ENCODE peak calls at places on chromosomes 12 and 14, in eight cellular contexts. M, B, R, Y, J, G, E and C are unnamed samples.

GRCh38 chr12:57896139-57896436 is 45.3 kb upstream of the ATP23 start:
- DNase-seq in G (peak), E (no peak), Y (no peak), M (peak), R (no peak), B (no peak), J (no peak), C (no peak)

GRCh38 chr12:128914908-128915563 is 61.8 kb downstream of the GLT1D1 start:
- DNase-seq in B (no peak), Y (no peak), G (no peak), M (no peak), J (no peak), E (no peak), R (no peak), C (no peak)

GRCh38 chr14:99677231-99677891 is 6.7 kb upstream of the CYP46A1 start:
- DNase-seq in Y (no peak), J (peak), G (peak), B (no peak), M (no peak), E (no peak), R (no peak), C (no peak)

GRCh38 chr12:106831699-106832098 is 57.2 kb downstream of the RIC8B start:
- DNase-seq in B (no peak), E (no peak), Y (no peak), R (no peak), M (no peak), G (no peak), J (no peak), C (no peak)

GRCh38 chr12:130934753-130935152 is 19.0 kb upstream of the ADGRD1 start:
- DNase-seq in M (no peak), R (no peak), G (no peak), B (no peak), Y (no peak), J (no peak), E (no peak), C (no peak)

GRCh38 chr12:67582238-67582834 is 66.2 kb upstream of the DYRK2 start:
- DNase-seq in G (no peak), Y (no peak), R (no peak), M (no peak), B (no peak), E (no peak), J (no peak), C (no peak)

GRCh38 chr14:42550282-42550681 is 943.6 kb downstream of the LRFN5 start:
- DNase-seq in E (no peak), Y (no peak), J (no peak), G (no peak), B (no peak), M (no peak), R (no peak), C (no peak)

GRCh38 chr14:84579292-84579691 is 950.7 kb upstream of the FLRT2 start:
- DNase-seq in R (no peak), G (no peak), B (no peak), J (no peak), Y (no peak), E (no peak), M (no peak), C (no peak)

GRCh38 chr12:62933220-62933870 is 1.6 kb downstream of the PPM1H start:
- DNase-seq in G (no peak), R (peak), J (no peak), E (peak), M (peak), Y (peak), B (no peak), C (peak)

GRCh38 chr14:82091097-82091496 is 557.4 kb upstream of the SEL1L start:
- DNase-seq in J (no peak), E (no peak), Y (no peak), B (no peak), M (no peak), G (no peak), R (no peak), C (no peak)

GRCh38 chr14:53491256-53491905 is 338.3 kb upstream of the DDHD1 start:
- DNase-seq in J (no peak), R (no peak), Y (no peak), G (peak), M (no peak), B (no peak), E (no peak), C (no peak)

GRCh38 chr14:21026251-21026987 is 1.6 kb upstream of the NDRG2 start:
- DNase-seq in G (no peak), J (no peak), M (no peak), E (no peak), R (no peak), Y (no peak), B (no peak), C (peak)

GRCh38 chr14:65927871-65928270 is 515.3 kb downstream of the FUT8 start:
- DNase-seq in M (no peak), G (no peak), J (no peak), E (no peak), R (no peak), B (no peak), Y (no peak), C (no peak)

GRCh38 chr14:72518809-72519377 is 375.0 kb downstream of the DPF3 start:
- DNase-seq in G (no peak), Y (no peak), J (no peak), R (no peak), M (no peak), B (no peak), E (no peak), C (no peak)

GRCh38 chr14:30607156-30607780 is 14.9 kb upstream of the SCFD1 start:
- DNase-seq in E (no peak), M (no peak), J (no peak), Y (no peak), R (no peak), B (no peak), G (peak), C (no peak)

GRCh38 chr14:27040552-27040951 is 442.7 kb upstream of the NOVA1 start:
- DNase-seq in J (no peak), G (no peak), E (no peak), Y (no peak), B (no peak), M (no peak), R (no peak), C (no peak)

GRCh38 chr14:32669416-32669815 is 269.3 kb upstream of the NPAS3 start:
- DNase-seq in R (no peak), Y (no peak), M (no peak), J (no peak), B (no peak), G (no peak), E (no peak), C (no peak)

GRCh38 chr14:104682107-104682593 is 7.3 kb upstream of the INF2 start:
- DNase-seq in J (no peak), E (peak), B (no peak), M (no peak), G (no peak), Y (no peak), R (no peak), C (no peak)

GRCh38 chr12:119868992-119869391 is 8.1 kb downstream of the CIT start:
- DNase-seq in J (no peak), B (no peak), Y (no peak), G (peak), R (no peak), E (no peak), M (no peak), C (no peak)

GRCh38 chr14:29687071-29687765 is 240.4 kb downstream of the PRKD1 start:
- DNase-seq in G (no peak), M (no peak), B (no peak), J (no peak), E (no peak), Y (no peak), R (no peak), C (no peak)

GRCh38 chr14:85934123-85934885 is 404.4 kb downstream of the FLRT2 start:
- DNase-seq in Y (peak), B (no peak), E (peak), G (peak), M (peak), J (no peak), R (no peak), C (no peak)

GRCh38 chr14:75520852-75521251 is 1.4 kb upstream of the BATF start:
- DNase-seq in E (no peak), R (no peak), Y (no peak), G (no peak), B (no peak), J (no peak), M (no peak), C (no peak)

GRCh38 chr14:102314242-102315011 is 5.1 kb upstream of the ZNF839 start:
- DNase-seq in B (peak), G (peak), J (peak), Y (peak), R (peak), M (peak), E (peak), C (peak)

GRCh38 chr14:29528889-29529288 is 398.8 kb downstream of the PRKD1 start:
- DNase-seq in J (no peak), E (no peak), R (no peak), B (no peak), M (no peak), G (peak), Y (no peak), C (no peak)

GRCh38 chr14:74552623-74553022 is 59.1 kb downstream of the ISCA2 start:
- DNase-seq in M (peak), R (no peak), Y (peak), B (no peak), E (no peak), G (peak), J (peak), C (peak)

GRCh38 chr12:121452356-121453021 is 52.6 kb downstream of the RNF34 start:
- DNase-seq in R (no peak), E (no peak), G (peak), Y (no peak), B (no peak), J (no peak), M (no peak), C (no peak)

GRCh38 chr12:130639759-130640158 is 76.3 kb downstream of the RIMBP2 start:
- DNase-seq in R (no peak), J (no peak), G (no peak), B (no peak), M (no peak), Y (no peak), E (no peak), C (no peak)

GRCh38 chr12:50765325-50765911 is 1.5 kb downstream of the ATF1 start:
- DNase-seq in E (peak), R (peak), B (no peak), Y (no peak), J (no peak), M (peak), G (peak), C (peak)

GRCh38 chr14:29197557-29197956 is 431.0 kb downstream of the FOXG1 start:
- DNase-seq in G (no peak), B (no peak), E (no peak), Y (no peak), M (no peak), R (no peak), J (no peak), C (no peak)

GRCh38 chr14:63764103-63764502 is 36.2 kb upstream of the SGPP1 start:
- DNase-seq in R (no peak), G (no peak), E (no peak), J (no peak), B (no peak), M (no peak), Y (no peak), C (no peak)

GRCh38 chr14:100470523-100470897 is 116.7 kb downstream of the BEGAIN start:
- DNase-seq in R (no peak), M (no peak), J (no peak), E (no peak), G (no peak), B (no peak), Y (no peak), C (no peak)

GRCh38 chr12:93536766-93537515 is 35.5 kb upstream of the SOCS2 start:
- DNase-seq in E (no peak), R (no peak), J (no peak), G (peak), M (peak), B (no peak), Y (no peak), C (no peak)

GRCh38 chr14:40467969-40468368 is 1035.7 kb upstream of the FBXO33 start:
- DNase-seq in B (no peak), M (no peak), Y (no peak), R (no peak), G (no peak), E (no peak), J (no peak), C (no peak)

GRCh38 chr14:21965042-21965441 is 291.4 kb upstream of the OR4E1 start:
- DNase-seq in M (no peak), G (no peak), R (no peak), E (no peak), Y (no peak), J (no peak), B (no peak), C (no peak)

GRCh38 chr14:24783791-24784190 is 149.8 kb upstream of the GZMB start:
- DNase-seq in G (no peak), Y (no peak), R (no peak), J (no peak), E (no peak), M (no peak), B (no peak), C (no peak)

GRCh38 chr12:18864900-18865561 is 127.1 kb downstream of the CAPZA3 start:
- DNase-seq in J (no peak), R (no peak), M (no peak), Y (no peak), B (no peak), E (no peak), G (peak), C (no peak)

GRCh38 chr12:101806280-101806679 is 24.5 kb downstream of the GNPTAB start:
- DNase-seq in Y (no peak), B (no peak), M (no peak), E (no peak), G (no peak), R (no peak), J (no peak), C (no peak)

GRCh38 chr12:101804409-101804808 is 26.4 kb downstream of the GNPTAB start:
- DNase-seq in G (no peak), E (no peak), B (no peak), J (no peak), Y (no peak), R (no peak), M (no peak), C (no peak)

GRCh38 chr12:101802486-101802885 is 28.3 kb downstream of the GNPTAB start:
- DNase-seq in E (no peak), J (no peak), R (no peak), Y (no peak), M (no peak), B (no peak), G (no peak), C (no peak)

GRCh38 chr12:101799774-101800173 is 31.0 kb downstream of the GNPTAB start:
- DNase-seq in E (no peak), Y (no peak), B (no peak), R (no peak), J (no peak), M (no peak), G (no peak), C (no peak)

GRCh38 chr12:101803978-101804377 is 26.8 kb downstream of the GNPTAB start:
- DNase-seq in J (no peak), M (no peak), Y (no peak), B (no peak), G (no peak), E (no peak), R (no peak), C (no peak)
- H3K27ac ChIP-seq in J (no peak), M (no peak), Y (no peak), B (no peak), G (no peak), E (no peak), R (no peak), C (no peak)

GRCh38 chr14:23130875-23131274 is 11.8 kb upstream of the CEBPE start:
- DNase-seq in B (no peak), J (no peak), Y (no peak), M (no peak), E (no peak), G (no peak), R (no peak), C (no peak)
- H3K27ac ChIP-seq in B (no peak), J (no peak), Y (no peak), M (no peak), E (no peak), G (no peak), R (no peak), C (peak)

GRCh38 chr14:23609001-23609400 is 27.2 kb upstream of the DHRS2 start:
- DNase-seq in M (no peak), J (no peak), E (no peak), R (no peak), B (no peak), Y (no peak), G (no peak), C (no peak)

GRCh38 chr14:23608454-23608853 is 27.7 kb upstream of the DHRS2 start:
- DNase-seq in Y (peak), B (no peak), R (peak), G (no peak), E (no peak), M (peak), J (no peak), C (no peak)

GRCh38 chr14:23602181-23603095 is 23.8 kb upstream of the JPH4 start:
- DNase-seq in G (no peak), Y (no peak), J (no peak), M (no peak), R (no peak), B (no peak), E (no peak), C (no peak)

GRCh38 chr14:23604675-23605170 is 26.1 kb upstream of the JPH4 start:
- DNase-seq in R (no peak), M (no peak), G (no peak), E (no peak), B (no peak), J (no peak), Y (no peak), C (no peak)

GRCh38 chr14:23605931-23606585 is 27.5 kb upstream of the JPH4 start:
- DNase-seq in J (no peak), B (no peak), G (peak), E (no peak), Y (no peak), M (no peak), R (no peak), C (no peak)
- H3K27ac ChIP-seq in J (no peak), B (no peak), G (no peak), E (no peak), Y (no peak), M (no peak), R (no peak), C (peak)

DNA sequence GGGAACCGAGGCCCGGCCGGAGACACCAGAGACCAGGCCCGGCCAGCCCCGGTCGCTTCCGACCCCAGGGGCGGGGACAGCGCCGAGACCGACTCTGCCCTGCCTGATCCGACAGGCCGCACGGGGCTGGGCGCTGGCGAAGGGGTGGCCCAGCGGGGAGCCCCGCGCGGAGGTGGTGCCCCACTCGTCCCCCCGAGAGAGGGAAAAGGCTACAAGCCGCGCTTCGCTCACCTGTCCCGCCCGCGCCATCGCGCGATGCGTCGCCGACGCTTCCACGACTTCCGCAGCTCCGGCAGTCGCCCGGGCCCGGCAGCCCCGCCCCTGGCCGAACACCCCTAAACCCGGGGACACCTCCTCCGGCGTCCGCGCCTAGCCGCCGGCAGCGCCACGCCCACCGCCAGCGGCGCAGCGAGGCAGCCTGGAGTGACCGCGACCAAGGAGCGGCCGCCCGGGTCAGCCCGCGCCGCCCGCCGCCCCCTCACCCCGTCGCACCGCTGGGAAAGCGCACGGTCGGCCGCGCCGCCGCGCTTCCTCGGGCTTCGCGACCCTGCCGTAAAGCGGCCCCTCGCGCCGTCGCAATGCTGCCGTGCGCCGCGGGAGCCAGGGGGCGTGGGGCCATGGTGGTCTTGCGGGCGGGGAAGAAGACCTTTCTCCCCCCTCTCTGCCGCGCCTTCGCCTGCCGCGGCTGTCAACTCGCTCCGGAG is at the start of the genes BAG5 and COA8:
- DNase-seq in G (peak), J (peak), B (peak), E (peak), Y (peak), M (peak), R (peak), C (peak)
- H3K27ac ChIP-seq in G (peak), J (peak), B (peak), E (peak), Y (peak), M (peak), R (peak), C (peak)

DNA sequence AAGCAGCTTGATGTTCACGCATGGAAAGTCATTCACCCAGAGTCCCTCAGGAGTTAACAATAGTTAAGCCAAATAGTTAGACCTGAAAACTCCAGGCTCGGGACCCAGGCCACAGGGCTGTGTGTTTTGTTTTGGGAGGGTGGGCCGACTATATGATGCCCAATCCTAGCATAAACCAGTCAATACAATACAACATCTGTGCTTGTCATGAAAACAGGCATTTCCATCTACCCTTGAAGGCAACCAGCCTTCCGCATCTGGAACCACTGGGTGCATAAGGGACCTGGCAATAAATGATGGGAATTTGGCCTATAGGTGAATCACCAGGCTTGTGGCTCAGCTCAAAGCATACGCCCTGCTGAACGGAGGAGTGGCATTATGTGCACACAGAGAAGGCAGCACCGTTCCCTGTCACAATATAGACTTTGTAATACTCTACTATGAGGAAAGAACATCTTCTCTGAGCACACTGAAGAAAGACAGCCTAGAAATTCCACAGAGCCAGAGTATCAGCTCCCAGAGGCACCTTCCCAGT is 91.0 kb upstream of the FOXN3 start:
- DNase-seq in E (no peak), M (no peak), G (peak), B (peak), R (no peak), J (no peak), Y (no peak), C (no peak)
- H3K27ac ChIP-seq in E (peak), M (no peak), G (no peak), B (no peak), R (no peak), J (no peak), Y (no peak), C (no peak)

GRCh38 chr12:132224484-132224883 is 80.2 kb downstream of the NOC4L start:
- DNase-seq in R (no peak), E (no peak), Y (no peak), G (no peak), B (no peak), J (no peak), M (no peak), C (no peak)

GRCh38 chr12:132219323-132219722 is 75.1 kb downstream of the NOC4L start:
- DNase-seq in G (no peak), J (no peak), Y (no peak), M (no peak), E (no peak), R (no peak), B (no peak), C (no peak)

GRCh38 chr12:132222808-132223173 is 78.5 kb downstream of the NOC4L start:
- DNase-seq in G (no peak), Y (no peak), M (no peak), R (no peak), B (no peak), E (no peak), J (no peak), C (no peak)

GRCh38 chr12:132225214-132225613 is 81.0 kb downstream of the NOC4L start:
- DNase-seq in B (no peak), M (no peak), Y (no peak), R (no peak), G (no peak), J (no peak), E (no peak), C (no peak)

DNA sequence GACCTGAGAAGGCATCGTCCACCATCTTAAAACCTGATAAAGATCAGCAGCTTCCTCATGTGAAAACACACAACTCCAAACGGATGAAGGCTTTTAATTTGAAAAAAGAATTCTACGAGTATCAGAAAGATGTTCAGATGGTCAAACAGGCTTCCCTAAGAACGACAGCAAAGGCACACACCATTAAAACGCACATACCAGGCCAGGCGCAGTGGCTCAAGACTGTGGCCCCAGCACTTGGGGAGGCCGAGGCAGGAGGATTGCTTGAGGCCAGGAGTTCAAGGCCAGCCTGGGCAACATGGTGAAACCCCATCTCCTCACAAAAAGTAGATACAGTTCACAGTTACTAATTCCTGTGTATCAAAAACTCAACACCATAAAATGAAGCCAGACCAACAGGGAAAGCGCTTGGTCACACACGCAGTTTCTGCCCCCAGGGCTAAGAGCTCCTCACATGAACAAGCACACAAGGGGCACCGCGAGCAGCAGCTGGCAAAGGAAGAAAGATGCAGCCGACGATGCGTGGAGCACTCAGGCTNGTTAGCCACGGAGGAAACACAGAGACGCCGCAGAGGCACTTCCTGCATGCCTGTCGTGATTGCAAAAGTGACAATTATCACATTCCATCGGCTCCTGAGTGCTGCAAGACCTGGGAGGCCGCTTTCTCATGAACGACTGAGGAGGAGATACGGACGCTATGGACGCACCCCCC is 78.0 kb downstream of the NOC4L start:
- DNase-seq in G (peak), M (no peak), J (no peak), R (no peak), E (peak), B (peak), Y (no peak), C (no peak)
- H3K27ac ChIP-seq in G (no peak), M (no peak), J (no peak), R (no peak), E (peak), B (peak), Y (no peak), C (no peak)